ENCODE peak calls at places on chromosomes 11 and 22, in ten cellular contexts. Y is body of pancreas, T is IMR-90, K is aorta, G is mammary epithelial cell, N is prostate gland, L is A673, W is pancreas, E is psoas muscle, P is Peyer's patch. I is an unnamed sample. For H3K36me3 and H3K4me1, the result is how much of the 10 kb centered on the place peaks cover.

GRCh38 chr11:114774599-114775365 is 96.5 kb downstream of the NXPE2 start:
- DNase-seq in W (peak), E (peak), L (peak), N (peak), Y (no peak), T (peak), G (peak), K (no peak), P (no peak), I (peak)

GRCh38 chr22:39439170-39439569 is 17.6 kb upstream of the MGAT3 start:
- DNase-seq in E (no peak), K (no peak), G (no peak), W (no peak), T (peak), L (no peak), N (no peak), Y (no peak), P (no peak), I (no peak)

GRCh38 chr11:10619281-10619680 is 50.8 kb upstream of the LYVE1 start:
- DNase-seq in L (no peak), G (no peak), N (no peak), E (no peak), P (no peak), Y (no peak), T (no peak), W (no peak), K (no peak), I (no peak)

GRCh38 chr11:6405039-6405667 is 13.7 kb downstream of the APBB1 start:
- DNase-seq in P (no peak), Y (peak), K (no peak), L (no peak), E (no peak), N (no peak), G (no peak), W (no peak), T (no peak), I (no peak)

GRCh38 chr11:92198276-92198675 is 26.3 kb upstream of the FAT3 start:
- DNase-seq in W (no peak), T (no peak), Y (no peak), E (no peak), G (no peak), L (no peak), P (no peak), K (no peak), N (no peak), I (no peak)

GRCh38 chr11:46335858-46336600 is 11.2 kb upstream of the DGKZ start:
- DNase-seq in W (no peak), L (peak), E (no peak), K (no peak), P (no peak), Y (no peak), N (no peak), G (no peak), T (no peak), I (no peak)

GRCh38 chr11:63915961-63916836 is 765 bp downstream of the RCOR2 start:
- DNase-seq in G (no peak), W (peak), L (peak), T (no peak), E (peak), P (peak), Y (peak), N (no peak), K (no peak), I (peak)

GRCh38 chr11:58641326-58641725 is 18.9 kb downstream of the CNTF start:
- DNase-seq in P (no peak), W (no peak), E (no peak), K (no peak), Y (no peak), T (no peak), G (no peak), L (no peak), N (no peak), I (no peak)

GRCh38 chr11:440065-441042 is 1.5 kb downstream of the ANO9 start:
- DNase-seq in W (no peak), L (no peak), G (no peak), K (peak), T (no peak), Y (no peak), E (peak), P (peak), N (no peak), I (no peak)

GRCh38 chr11:134535029-134536025 is 123.3 kb upstream of the B3GAT1 start:
- DNase-seq in P (no peak), Y (no peak), E (peak), W (no peak), L (no peak), G (no peak), T (no peak), K (no peak), N (no peak), I (no peak)

GRCh38 chr22:27980424-27981148 is 61.5 kb upstream of the PITPNB start:
- DNase-seq in E (no peak), T (no peak), N (no peak), G (no peak), L (no peak), W (no peak), K (no peak), P (no peak), Y (peak), I (no peak)

GRCh38 chr11:2698386-2699184 is 1.2 kb downstream of the KCNQ1OT1 start:
- DNase-seq in K (peak), W (no peak), N (no peak), L (no peak), E (peak), P (peak), Y (peak), G (peak), T (no peak), I (no peak)

GRCh38 chr11:11579012-11579755 is 42.6 kb downstream of the GALNT18 start:
- DNase-seq in P (no peak), N (no peak), W (no peak), K (no peak), G (no peak), Y (peak), L (no peak), E (no peak), T (no peak), I (no peak)

GRCh38 chr11:27291954-27292641 is 70.9 kb downstream of the CCDC34 start:
- DNase-seq in N (no peak), T (no peak), E (no peak), P (peak), Y (peak), K (no peak), W (no peak), G (no peak), L (peak), I (no peak)

GRCh38 chr11:12813371-12814225 is 139.4 kb downstream of the TEAD1 start:
- DNase-seq in K (no peak), P (peak), Y (no peak), E (peak), L (no peak), G (peak), N (no peak), W (no peak), T (peak), I (no peak)

GRCh38 chr22:33389927-33390326 is 331.7 kb upstream of the SYN3 start:
- DNase-seq in L (no peak), K (no peak), Y (no peak), T (peak), G (no peak), N (no peak), E (no peak), W (no peak), P (no peak), I (no peak)

GRCh38 chr11:118623291-118623655 is 15.9 kb downstream of the PHLDB1 start:
- DNase-seq in E (peak), T (peak), K (peak), L (no peak), Y (no peak), W (no peak), N (peak), P (peak), G (peak), I (peak)

GRCh38 chr11:315516-315994 is 1.7 kb downstream of the IFITM1 start:
- DNase-seq in L (no peak), N (no peak), E (peak), G (no peak), P (no peak), T (no peak), W (no peak), K (peak), Y (no peak), I (no peak)

GRCh38 chr22:26464312-26464711 is 19.3 kb downstream of the HPS4 start:
- DNase-seq in E (peak), L (no peak), T (no peak), N (no peak), Y (no peak), G (no peak), K (no peak), P (no peak), W (no peak), I (no peak)
- H3K36me3 ChIP-seq in E (under half), L (half or more), T (half or more), N (under half), Y (under half), G (under half), K (under half), P (half or more), W (under half), I (half or more)

DNA sequence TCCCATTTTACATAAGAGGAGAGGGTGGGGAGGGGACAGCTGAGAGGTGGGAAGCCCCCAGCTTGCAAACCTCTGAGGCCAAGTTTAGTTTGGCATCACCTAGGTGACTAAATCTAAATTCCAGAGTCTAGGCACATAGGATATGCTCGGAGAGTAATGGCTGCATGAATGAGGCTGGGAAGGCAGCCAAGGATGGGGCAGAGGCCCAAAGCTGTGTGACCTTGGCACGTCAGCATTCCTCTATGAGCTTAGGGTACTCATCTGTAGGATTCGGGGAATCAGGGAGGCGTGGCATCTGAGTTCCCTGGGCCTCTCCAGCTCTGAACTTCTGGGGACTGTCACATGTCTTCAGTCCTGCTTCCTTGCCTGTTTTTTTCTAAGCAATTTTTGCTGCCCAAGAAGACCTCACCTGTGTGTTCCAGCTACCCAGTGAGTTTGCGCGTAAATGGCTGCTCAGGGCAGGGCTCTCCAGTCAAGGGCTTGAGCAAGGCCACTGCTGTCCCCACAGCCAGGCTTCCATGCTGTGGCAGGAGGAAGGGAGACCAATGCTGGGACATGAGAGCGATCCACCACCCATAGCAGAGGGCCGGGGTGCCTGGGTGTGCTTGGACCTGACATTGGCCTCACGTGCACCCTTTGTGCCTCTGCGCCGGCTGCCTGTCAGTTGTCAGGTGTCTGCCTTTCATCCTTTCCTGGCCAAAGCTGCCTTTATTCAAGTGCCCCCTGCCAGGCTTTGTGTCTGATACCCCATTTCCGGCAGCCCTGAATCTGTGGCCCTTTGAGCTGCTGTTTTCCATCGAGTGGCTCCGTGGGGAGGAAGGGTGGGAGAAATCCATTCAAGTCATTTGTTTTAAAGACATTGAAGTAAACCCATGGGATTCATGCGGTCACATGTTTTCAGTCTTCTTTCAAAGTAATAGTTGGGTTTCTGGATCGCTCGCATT is 14.0 kb downstream of the DAGLA start:
- DNase-seq in E (no peak), N (no peak), Y (peak), W (peak), P (no peak), T (no peak), K (no peak), G (no peak), L (no peak), I (no peak)
- H3K4me1 ChIP-seq in E (half or more), N (half or more), Y (half or more), W (under half), P (under half), T (under half), K (under half), G (under half), L (half or more), I (under half)

GRCh38 chr11:68261749-68262543 is 9.8 kb downstream of the C11orf24 start:
- DNase-seq in P (no peak), T (no peak), L (no peak), W (no peak), K (no peak), N (no peak), G (no peak), Y (no peak), E (no peak), I (no peak)
- H3K36me3 ChIP-seq in P (half or more), T (half or more), L (under half), W (under half), K (under half), N (under half), G (under half), Y (under half), E (under half), I (half or more)

GRCh38 chr11:76797341-76798201 is 14.4 kb downstream of the TSKU start:
- DNase-seq in P (no peak), N (no peak), E (no peak), L (no peak), W (no peak), G (no peak), Y (no peak), K (no peak), T (no peak), I (no peak)
- H3K4me1 ChIP-seq in P (under half), N (under half), E (under half), L (under half), W (under half), G (under half), Y (half or more), K (under half), T (under half), I (under half)

GRCh38 chr22:46401370-46401769 is 65.9 kb downstream of the TRMU start:
- DNase-seq in L (no peak), K (no peak), W (no peak), T (no peak), Y (no peak), G (no peak), P (no peak), N (no peak), E (no peak), I (no peak)
- H3K36me3 ChIP-seq in L (under half), K (under half), W (under half), T (under half), Y (under half), G (under half), P (under half), N (under half), E (under half), I (under half)

GRCh38 chr22:23750744-23751440 is at the start of gene ZNF70:
- DNase-seq in G (peak), L (peak), W (peak), N (peak), K (peak), Y (peak), E (peak), T (peak), P (peak), I (peak)

GRCh38 chr22:23751441-23751996 is 607 bp upstream of the ZNF70 start:
- DNase-seq in P (no peak), W (no peak), T (no peak), Y (peak), N (no peak), K (no peak), L (peak), E (no peak), G (no peak), I (no peak)

GRCh38 chr22:23752090-23752691 is 1.3 kb upstream of the ZNF70 start:
- DNase-seq in W (no peak), T (no peak), K (no peak), P (no peak), Y (no peak), E (no peak), N (no peak), L (no peak), G (no peak), I (no peak)

GRCh38 chr22:23750374-23750743 is 553 bp downstream of the ZNF70 start:
- DNase-seq in P (no peak), Y (no peak), T (no peak), W (no peak), L (no peak), K (no peak), G (no peak), N (no peak), E (no peak), I (no peak)

DNA sequence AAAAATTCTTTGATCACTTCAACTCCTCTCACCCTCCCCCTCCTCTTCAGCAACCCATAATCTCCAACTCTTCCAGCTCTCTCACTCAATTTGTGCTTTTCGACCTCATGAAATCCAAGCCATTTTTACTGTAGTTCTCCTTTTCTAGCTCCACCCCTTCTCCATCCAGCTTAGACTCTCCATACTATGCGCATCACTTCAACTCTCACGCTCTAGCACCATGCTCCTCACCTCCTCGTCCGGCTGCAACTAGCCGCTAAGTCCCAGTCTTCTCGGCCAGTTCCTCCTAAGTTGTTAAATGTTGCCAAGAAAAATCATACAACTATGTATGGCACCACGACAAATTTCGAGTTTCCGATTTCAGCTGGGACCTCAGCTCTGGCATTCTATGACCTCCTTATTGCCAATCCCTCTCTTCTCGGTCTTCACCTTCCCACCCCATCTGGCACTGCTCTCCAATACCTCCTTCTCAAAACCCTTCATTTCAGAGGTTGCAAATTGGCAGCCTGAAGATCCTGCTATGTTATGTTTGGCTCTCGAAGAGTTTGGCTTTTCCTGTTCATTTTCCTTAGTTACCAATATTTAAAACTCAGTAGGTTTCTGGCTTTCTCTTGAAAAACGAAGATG is 1.1 kb downstream of the ZNF70 start:
- DNase-seq in W (no peak), Y (no peak), N (no peak), E (no peak), G (no peak), K (no peak), T (no peak), L (no peak), P (no peak), I (no peak)
- H3K4me1 ChIP-seq in W (under half), Y (under half), N (under half), E (under half), G (under half), K (under half), T (under half), L (under half), P (under half), I (under half)

DNA sequence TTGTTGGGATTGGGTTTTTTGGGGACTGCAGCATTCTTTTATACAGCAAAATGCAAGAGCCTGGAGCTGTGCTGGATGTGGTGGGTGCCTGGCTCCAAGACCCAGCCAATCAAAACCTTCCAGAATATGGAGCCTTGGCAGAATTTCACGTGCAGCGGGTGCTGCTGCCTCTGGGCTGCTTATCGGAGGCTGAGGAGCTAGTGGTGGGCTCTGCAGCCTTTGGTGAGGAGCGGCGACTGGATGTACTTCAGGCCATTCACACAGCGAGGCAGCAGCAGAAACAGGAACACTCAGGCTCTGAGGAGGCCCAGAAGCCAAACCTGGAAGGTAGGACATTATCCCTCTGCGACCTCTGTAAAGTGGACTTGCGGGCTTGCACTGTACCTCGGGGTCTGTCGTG is 5.6 kb downstream of the PEX26 start:
- DNase-seq in L (no peak), K (no peak), W (no peak), G (no peak), Y (no peak), P (no peak), T (no peak), N (no peak), E (no peak), I (no peak)
- H3K36me3 ChIP-seq in L (half or more), K (under half), W (under half), G (under half), Y (under half), P (half or more), T (under half), N (under half), E (under half), I (half or more)